ENCODE peak calls at places on chromosome 4, in ten cellular contexts. One of them, this sample, is unnamed.

GRCh38 chr4:188975271-188975670 is 836.0 kb downstream of the TRIML1 start:
- DNase-seq in colonic mucosa: no peak
- DNase-seq in CD4-positive, CD25-positive, alpha-beta regulatory T cell: no peak
- DNase-seq in CD8-positive, alpha-beta T cell: no peak
- DNase-seq in astrocyte: no peak
- DNase-seq in choroid plexus epithelial cell: no peak
- DNase-seq in CD8-positive, alpha-beta memory T cell: no peak
- DNase-seq in H7: peak; percentile 32
- DNase-seq in uterus: no peak
- DNase-seq in adrenal gland: no peak
- DNase-seq in this sample: no peak

GRCh38 chr4:55947912-55948725 is 626 bp upstream of the CEP135 start:
- DNase-seq in colonic mucosa: peak; percentile 27
- DNase-seq in CD4-positive, CD25-positive, alpha-beta regulatory T cell: peak; percentile 83
- DNase-seq in CD8-positive, alpha-beta T cell: peak; percentile 30
- DNase-seq in astrocyte: peak; percentile 94
- DNase-seq in choroid plexus epithelial cell: peak; percentile 96
- DNase-seq in CD8-positive, alpha-beta memory T cell: peak; percentile 56
- DNase-seq in H7: no peak
- DNase-seq in uterus: no peak
- DNase-seq in adrenal gland: no peak
- DNase-seq in this sample: peak; percentile 80

GRCh38 chr4:21699437-21699836 is 249.1 kb downstream of the KCNIP4 start:
- DNase-seq in colonic mucosa: peak; percentile 36
- DNase-seq in CD4-positive, CD25-positive, alpha-beta regulatory T cell: no peak
- DNase-seq in CD8-positive, alpha-beta T cell: no peak
- DNase-seq in astrocyte: no peak
- DNase-seq in choroid plexus epithelial cell: no peak
- DNase-seq in CD8-positive, alpha-beta memory T cell: no peak
- DNase-seq in H7: no peak
- DNase-seq in uterus: no peak
- DNase-seq in adrenal gland: no peak
- DNase-seq in this sample: no peak

GRCh38 chr4:32142075-32142474 is 1421.9 kb downstream of the PCDH7 start:
- DNase-seq in colonic mucosa: no peak
- DNase-seq in CD4-positive, CD25-positive, alpha-beta regulatory T cell: no peak
- DNase-seq in CD8-positive, alpha-beta T cell: no peak
- DNase-seq in astrocyte: no peak
- DNase-seq in choroid plexus epithelial cell: no peak
- DNase-seq in CD8-positive, alpha-beta memory T cell: no peak
- DNase-seq in H7: no peak
- DNase-seq in uterus: no peak
- DNase-seq in adrenal gland: no peak
- DNase-seq in this sample: no peak

GRCh38 chr4:40316782-40317635 is 18.1 kb upstream of the CHRNA9 start:
- DNase-seq in colonic mucosa: peak; percentile 64
- DNase-seq in CD4-positive, CD25-positive, alpha-beta regulatory T cell: peak; percentile 89
- DNase-seq in CD8-positive, alpha-beta T cell: peak; percentile 40
- DNase-seq in astrocyte: peak; percentile 93
- DNase-seq in choroid plexus epithelial cell: peak; percentile 97
- DNase-seq in CD8-positive, alpha-beta memory T cell: peak; percentile 70
- DNase-seq in H7: peak; percentile 43
- DNase-seq in uterus: peak; percentile 59
- DNase-seq in adrenal gland: peak; percentile 67
- DNase-seq in this sample: peak; percentile 91

GRCh38 chr4:7655549-7656243 is 221.0 kb upstream of the PSAPL1 start:
- DNase-seq in colonic mucosa: no peak
- DNase-seq in CD4-positive, CD25-positive, alpha-beta regulatory T cell: no peak
- DNase-seq in CD8-positive, alpha-beta T cell: no peak
- DNase-seq in astrocyte: peak; percentile 23
- DNase-seq in choroid plexus epithelial cell: peak; percentile 34
- DNase-seq in CD8-positive, alpha-beta memory T cell: no peak
- DNase-seq in H7: peak; percentile 64
- DNase-seq in uterus: no peak
- DNase-seq in adrenal gland: no peak
- DNase-seq in this sample: no peak

GRCh38 chr4:141133146-141134006 is at the start of gene RNF150:
- DNase-seq in colonic mucosa: peak; percentile 66
- DNase-seq in CD4-positive, CD25-positive, alpha-beta regulatory T cell: peak; percentile 46
- DNase-seq in CD8-positive, alpha-beta T cell: no peak
- DNase-seq in astrocyte: peak; percentile 92
- DNase-seq in choroid plexus epithelial cell: peak; percentile 91
- DNase-seq in CD8-positive, alpha-beta memory T cell: no peak
- DNase-seq in H7: peak; percentile 81
- DNase-seq in uterus: peak; percentile 83
- DNase-seq in adrenal gland: peak; percentile 83
- DNase-seq in this sample: peak; percentile 79

GRCh38 chr4:87973283-87974169 is 2.0 kb upstream of the SPP1 start:
- DNase-seq in colonic mucosa: peak; percentile 47
- DNase-seq in CD4-positive, CD25-positive, alpha-beta regulatory T cell: peak; percentile 54
- DNase-seq in CD8-positive, alpha-beta T cell: peak; percentile 16
- DNase-seq in astrocyte: peak; percentile 94
- DNase-seq in choroid plexus epithelial cell: peak; percentile 80
- DNase-seq in CD8-positive, alpha-beta memory T cell: no peak
- DNase-seq in H7: peak; percentile 49
- DNase-seq in uterus: peak; percentile 59
- DNase-seq in adrenal gland: peak; percentile 77
- DNase-seq in this sample: peak; percentile 84

GRCh38 chr4:183546376-183546775 is 41.5 kb downstream of the ING2 start:
- DNase-seq in colonic mucosa: no peak
- DNase-seq in CD4-positive, CD25-positive, alpha-beta regulatory T cell: no peak
- DNase-seq in CD8-positive, alpha-beta T cell: no peak
- DNase-seq in astrocyte: no peak
- DNase-seq in choroid plexus epithelial cell: no peak
- DNase-seq in CD8-positive, alpha-beta memory T cell: no peak
- DNase-seq in H7: no peak
- DNase-seq in uterus: no peak
- DNase-seq in adrenal gland: no peak
- DNase-seq in this sample: no peak

GRCh38 chr4:153489856-153490558 is 23.8 kb downstream of the TMEM131L start:
- DNase-seq in colonic mucosa: no peak
- DNase-seq in CD4-positive, CD25-positive, alpha-beta regulatory T cell: no peak
- DNase-seq in CD8-positive, alpha-beta T cell: no peak
- DNase-seq in astrocyte: no peak
- DNase-seq in choroid plexus epithelial cell: no peak
- DNase-seq in CD8-positive, alpha-beta memory T cell: no peak
- DNase-seq in H7: no peak
- DNase-seq in uterus: no peak
- DNase-seq in adrenal gland: no peak
- DNase-seq in this sample: no peak
- H3K4me3 ChIP-seq in colonic mucosa: no peak overlapping the region
- H3K4me3 ChIP-seq in CD4-positive, CD25-positive, alpha-beta regulatory T cell: peak overlapping the region; percentile 86
- H3K4me3 ChIP-seq in CD8-positive, alpha-beta T cell: peak overlapping the region; percentile 57
- H3K4me3 ChIP-seq in astrocyte: no peak overlapping the region
- H3K4me3 ChIP-seq in choroid plexus epithelial cell: no peak overlapping the region
- H3K4me3 ChIP-seq in CD8-positive, alpha-beta memory T cell: peak overlapping the region; percentile 54
- H3K4me3 ChIP-seq in H7: no peak overlapping the region
- H3K4me3 ChIP-seq in uterus: no peak overlapping the region
- H3K4me3 ChIP-seq in adrenal gland: no peak overlapping the region
- H3K4me3 ChIP-seq in this sample: no peak overlapping the region

DNA sequence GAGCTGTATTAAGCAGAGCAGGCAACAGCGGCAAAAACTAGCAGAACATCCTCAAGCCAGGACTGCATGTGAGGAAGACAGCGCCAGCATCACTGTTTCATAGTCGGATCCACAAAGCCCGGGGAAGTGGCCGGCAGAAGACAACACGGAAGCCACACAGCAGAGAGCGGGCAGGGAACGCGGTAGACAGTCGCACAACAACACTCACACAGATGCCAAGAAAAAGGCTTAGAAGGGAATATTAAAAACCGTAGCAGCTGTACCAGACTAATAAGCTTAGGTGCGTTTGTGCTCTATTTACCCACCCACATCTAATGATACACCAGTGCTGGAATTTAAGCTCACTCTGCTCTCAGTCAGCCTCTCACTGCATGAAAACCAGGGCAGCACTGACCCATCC is 16.0 kb downstream of the ZFYVE28 start:
- DNase-seq in colonic mucosa: no peak
- DNase-seq in CD4-positive, CD25-positive, alpha-beta regulatory T cell: peak; percentile 44
- DNase-seq in CD8-positive, alpha-beta T cell: no peak
- DNase-seq in astrocyte: no peak
- DNase-seq in choroid plexus epithelial cell: peak; percentile 27
- DNase-seq in CD8-positive, alpha-beta memory T cell: no peak
- DNase-seq in H7: no peak
- DNase-seq in uterus: no peak
- DNase-seq in adrenal gland: no peak
- DNase-seq in this sample: no peak
- H3K4me3 ChIP-seq in colonic mucosa: peak overlapping the region; percentile 17
- H3K4me3 ChIP-seq in CD4-positive, CD25-positive, alpha-beta regulatory T cell: peak overlapping the region; percentile 37
- H3K4me3 ChIP-seq in CD8-positive, alpha-beta T cell: peak overlapping the region; percentile 56
- H3K4me3 ChIP-seq in astrocyte: no peak overlapping the region
- H3K4me3 ChIP-seq in choroid plexus epithelial cell: peak overlapping the region; percentile 20
- H3K4me3 ChIP-seq in CD8-positive, alpha-beta memory T cell: peak overlapping the region; percentile 35
- H3K4me3 ChIP-seq in H7: peak overlapping the region; percentile 15
- H3K4me3 ChIP-seq in uterus: peak overlapping the region; percentile 15
- H3K4me3 ChIP-seq in adrenal gland: peak overlapping the region; percentile 27
- H3K4me3 ChIP-seq in this sample: peak overlapping the region; percentile 21

DNA sequence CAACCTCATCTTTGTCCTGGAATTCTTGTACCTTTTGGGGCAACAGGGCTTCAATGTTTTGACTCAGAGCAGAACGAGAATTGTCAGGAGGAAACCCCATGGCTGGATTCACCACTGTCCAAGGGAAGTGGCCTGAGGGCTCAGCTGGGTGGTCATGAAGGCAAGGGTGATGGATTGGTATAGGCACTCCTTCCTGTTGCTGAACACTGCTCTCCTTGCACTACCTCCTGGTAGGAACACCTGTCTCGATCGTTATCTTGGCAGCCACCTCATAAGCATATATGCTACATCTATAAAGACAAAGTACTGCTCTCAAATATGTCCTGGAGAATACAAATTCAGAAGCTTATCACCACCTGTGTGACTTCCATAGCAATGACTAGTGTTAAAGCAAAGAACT is 79.8 kb downstream of the CCNG2 start:
- DNase-seq in colonic mucosa: no peak
- DNase-seq in CD4-positive, CD25-positive, alpha-beta regulatory T cell: no peak
- DNase-seq in CD8-positive, alpha-beta T cell: no peak
- DNase-seq in astrocyte: no peak
- DNase-seq in choroid plexus epithelial cell: no peak
- DNase-seq in CD8-positive, alpha-beta memory T cell: no peak
- DNase-seq in H7: no peak
- DNase-seq in uterus: no peak
- DNase-seq in adrenal gland: no peak
- DNase-seq in this sample: no peak
- H3K4me3 ChIP-seq in colonic mucosa: no peak overlapping the region
- H3K4me3 ChIP-seq in CD4-positive, CD25-positive, alpha-beta regulatory T cell: no peak overlapping the region
- H3K4me3 ChIP-seq in CD8-positive, alpha-beta T cell: no peak overlapping the region
- H3K4me3 ChIP-seq in astrocyte: no peak overlapping the region
- H3K4me3 ChIP-seq in choroid plexus epithelial cell: no peak overlapping the region
- H3K4me3 ChIP-seq in CD8-positive, alpha-beta memory T cell: no peak overlapping the region
- H3K4me3 ChIP-seq in H7: no peak overlapping the region
- H3K4me3 ChIP-seq in uterus: no peak overlapping the region
- H3K4me3 ChIP-seq in adrenal gland: no peak overlapping the region
- H3K4me3 ChIP-seq in this sample: no peak overlapping the region

GRCh38 chr4:127870688-127871087 is 10.0 kb upstream of the PLK4 start:
- DNase-seq in colonic mucosa: no peak
- DNase-seq in CD4-positive, CD25-positive, alpha-beta regulatory T cell: no peak
- DNase-seq in CD8-positive, alpha-beta T cell: no peak
- DNase-seq in astrocyte: peak; percentile 90
- DNase-seq in choroid plexus epithelial cell: peak; percentile 72
- DNase-seq in CD8-positive, alpha-beta memory T cell: no peak
- DNase-seq in H7: no peak
- DNase-seq in uterus: no peak
- DNase-seq in adrenal gland: peak; percentile 64
- DNase-seq in this sample: peak; percentile 41
- H3K4me3 ChIP-seq in colonic mucosa: no peak overlapping the region
- H3K4me3 ChIP-seq in CD4-positive, CD25-positive, alpha-beta regulatory T cell: no peak overlapping the region
- H3K4me3 ChIP-seq in CD8-positive, alpha-beta T cell: no peak overlapping the region
- H3K4me3 ChIP-seq in astrocyte: no peak overlapping the region
- H3K4me3 ChIP-seq in choroid plexus epithelial cell: no peak overlapping the region
- H3K4me3 ChIP-seq in CD8-positive, alpha-beta memory T cell: no peak overlapping the region
- H3K4me3 ChIP-seq in H7: no peak overlapping the region
- H3K4me3 ChIP-seq in uterus: no peak overlapping the region
- H3K4me3 ChIP-seq in adrenal gland: no peak overlapping the region
- H3K4me3 ChIP-seq in this sample: no peak overlapping the region

DNA sequence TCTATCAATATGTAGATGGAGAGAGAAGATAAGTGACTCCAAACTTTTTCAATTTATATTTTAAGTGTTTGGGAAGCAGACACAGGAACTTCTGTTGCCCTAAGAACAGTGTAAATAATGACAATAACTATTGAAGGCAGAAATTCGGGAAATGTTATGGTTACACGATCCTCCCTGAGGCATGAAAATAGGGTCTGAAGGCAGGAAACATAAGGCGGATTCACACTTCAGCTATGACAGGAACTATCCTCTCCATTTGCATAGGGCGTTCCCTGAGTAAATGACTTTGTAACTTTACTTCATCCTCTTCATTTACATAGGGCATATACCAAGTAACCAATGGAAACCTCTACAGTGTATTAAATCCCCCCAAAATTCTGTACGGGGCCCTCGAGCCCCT is 2504.4 kb downstream of the ARAP2 start:
- DNase-seq in colonic mucosa: no peak
- DNase-seq in CD4-positive, CD25-positive, alpha-beta regulatory T cell: no peak
- DNase-seq in CD8-positive, alpha-beta T cell: no peak
- DNase-seq in astrocyte: no peak
- DNase-seq in choroid plexus epithelial cell: no peak
- DNase-seq in CD8-positive, alpha-beta memory T cell: no peak
- DNase-seq in H7: no peak
- DNase-seq in uterus: no peak
- DNase-seq in adrenal gland: no peak
- DNase-seq in this sample: no peak
- H3K4me3 ChIP-seq in colonic mucosa: no peak overlapping the region
- H3K4me3 ChIP-seq in CD4-positive, CD25-positive, alpha-beta regulatory T cell: no peak overlapping the region
- H3K4me3 ChIP-seq in CD8-positive, alpha-beta T cell: no peak overlapping the region
- H3K4me3 ChIP-seq in astrocyte: no peak overlapping the region
- H3K4me3 ChIP-seq in choroid plexus epithelial cell: no peak overlapping the region
- H3K4me3 ChIP-seq in CD8-positive, alpha-beta memory T cell: no peak overlapping the region
- H3K4me3 ChIP-seq in H7: no peak overlapping the region
- H3K4me3 ChIP-seq in uterus: no peak overlapping the region
- H3K4me3 ChIP-seq in adrenal gland: no peak overlapping the region
- H3K4me3 ChIP-seq in this sample: no peak overlapping the region

DNA sequence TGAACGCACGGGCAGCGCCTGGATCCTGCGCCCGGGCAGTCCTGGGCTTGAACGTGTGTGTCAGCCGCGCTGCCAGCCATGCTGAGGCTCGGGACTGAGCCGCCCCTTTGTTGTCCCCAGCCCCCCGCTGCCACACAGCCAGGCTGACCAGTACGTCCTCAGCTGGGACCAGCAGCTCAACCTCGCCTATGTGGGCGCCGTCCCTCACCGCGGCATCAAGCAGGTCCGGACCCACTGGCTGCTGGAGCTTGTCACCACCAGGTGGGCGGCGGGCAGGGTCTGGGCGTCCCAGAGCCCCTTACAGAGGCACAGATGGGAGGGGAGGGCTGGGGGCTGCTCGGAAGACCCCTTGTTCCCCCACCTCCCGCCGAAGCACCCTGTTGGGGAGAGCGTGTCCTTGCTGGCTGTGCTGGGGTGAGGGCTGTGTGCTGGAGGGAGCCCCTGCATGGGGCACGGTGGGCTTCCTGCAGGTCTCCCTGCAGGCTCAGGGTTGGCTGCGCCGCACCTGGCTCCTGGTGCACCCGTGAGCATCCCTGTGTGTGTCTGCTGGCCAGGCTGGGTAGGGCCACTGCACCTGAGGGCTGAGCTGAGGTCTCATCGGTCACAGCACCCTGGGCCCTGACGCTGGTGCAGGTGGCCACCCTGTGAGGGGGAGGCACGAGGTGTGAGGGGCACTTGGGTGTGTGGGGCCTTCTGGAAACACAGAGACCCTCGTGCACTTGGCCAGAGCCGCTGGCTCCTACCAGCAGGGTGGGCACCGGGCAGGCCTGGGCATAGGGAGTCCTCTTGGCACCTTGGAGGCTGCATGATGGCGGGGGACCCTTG is 1.1 kb downstream of the IDUA start:
- DNase-seq in colonic mucosa: no peak
- DNase-seq in CD4-positive, CD25-positive, alpha-beta regulatory T cell: no peak
- DNase-seq in CD8-positive, alpha-beta T cell: no peak
- DNase-seq in astrocyte: no peak
- DNase-seq in choroid plexus epithelial cell: no peak
- DNase-seq in CD8-positive, alpha-beta memory T cell: no peak
- DNase-seq in H7: no peak
- DNase-seq in uterus: no peak
- DNase-seq in adrenal gland: no peak
- DNase-seq in this sample: no peak
- H3K4me3 ChIP-seq in colonic mucosa: peak overlapping the region; percentile 91
- H3K4me3 ChIP-seq in CD4-positive, CD25-positive, alpha-beta regulatory T cell: no peak overlapping the region
- H3K4me3 ChIP-seq in CD8-positive, alpha-beta T cell: peak overlapping the region; percentile 89
- H3K4me3 ChIP-seq in astrocyte: peak overlapping the region; percentile 80
- H3K4me3 ChIP-seq in choroid plexus epithelial cell: peak overlapping the region; percentile 70
- H3K4me3 ChIP-seq in CD8-positive, alpha-beta memory T cell: peak overlapping the region; percentile 74
- H3K4me3 ChIP-seq in H7: no peak overlapping the region
- H3K4me3 ChIP-seq in uterus: peak overlapping the region; percentile 51
- H3K4me3 ChIP-seq in adrenal gland: no peak overlapping the region
- H3K4me3 ChIP-seq in this sample: peak overlapping the region; percentile 68

This sample was measured in skeletal muscle cell.